ENCODE peak calls at places on chromosomes 2 and 18, in four cellular contexts. One of them, this sample, is unnamed.

GRCh38 chr2:85935746-85936208 is 47.0 kb upstream of the ST3GAL5 start:
- DNase-seq in neural progenitor cell: peak
- DNase-seq in activated CD8-positive, alpha-beta memory T cell treated with anti-CD3 and anti-CD28 coated beads for 24 hours: no peak
- DNase-seq in HCEC 1CT: peak
- DNase-seq in this sample: no peak

GRCh38 chr2:86695053-86695691 is 24.9 kb upstream of the RMND5A start:
- DNase-seq in neural progenitor cell: no peak
- DNase-seq in activated CD8-positive, alpha-beta memory T cell treated with anti-CD3 and anti-CD28 coated beads for 24 hours: no peak
- DNase-seq in HCEC 1CT: peak
- DNase-seq in this sample: no peak

GRCh38 chr18:3722662-3723433 is 272.9 kb downstream of the TGIF1 start:
- DNase-seq in neural progenitor cell: no peak
- DNase-seq in activated CD8-positive, alpha-beta memory T cell treated with anti-CD3 and anti-CD28 coated beads for 24 hours: no peak
- DNase-seq in HCEC 1CT: no peak
- DNase-seq in this sample: no peak

GRCh38 chr2:239470151-239470900 is 69.5 kb upstream of the HDAC4 start:
- DNase-seq in neural progenitor cell: no peak
- DNase-seq in activated CD8-positive, alpha-beta memory T cell treated with anti-CD3 and anti-CD28 coated beads for 24 hours: no peak
- DNase-seq in HCEC 1CT: no peak
- DNase-seq in this sample: peak

GRCh38 chr2:7992612-7993596 is 689.0 kb upstream of the ID2 start:
- DNase-seq in neural progenitor cell: no peak
- DNase-seq in activated CD8-positive, alpha-beta memory T cell treated with anti-CD3 and anti-CD28 coated beads for 24 hours: no peak
- DNase-seq in HCEC 1CT: no peak
- DNase-seq in this sample: no peak

GRCh38 chr2:47535991-47536390 is 133.0 kb downstream of the MSH2 start:
- DNase-seq in neural progenitor cell: no peak
- DNase-seq in activated CD8-positive, alpha-beta memory T cell treated with anti-CD3 and anti-CD28 coated beads for 24 hours: no peak
- DNase-seq in HCEC 1CT: peak
- DNase-seq in this sample: no peak

GRCh38 chr2:21966139-21966538 is 842.4 kb downstream of the TDRD15 start:
- DNase-seq in neural progenitor cell: no peak
- DNase-seq in activated CD8-positive, alpha-beta memory T cell treated with anti-CD3 and anti-CD28 coated beads for 24 hours: no peak
- DNase-seq in HCEC 1CT: peak
- DNase-seq in this sample: no peak

GRCh38 chr2:95333888-95334338 is 36.8 kb downstream of the KCNIP3 start:
- DNase-seq in neural progenitor cell: no peak
- DNase-seq in activated CD8-positive, alpha-beta memory T cell treated with anti-CD3 and anti-CD28 coated beads for 24 hours: no peak
- DNase-seq in HCEC 1CT: peak
- DNase-seq in this sample: no peak